ENCODE peak calls at places on chromosomes 7 and 10, in nine cellular contexts. I is psoas muscle; M is activated T-cell treated with anti-CD3 and anti-CD28 coated beads for 1 hour; G is stimulated activated naive B cell treated with anti-CD40 and anti-IgM and Interleukin-4, amounts not matched to agents 10 μg/mL and 1 μg/mL and 100 μg/mL, for 72 hours; D is stimulated activated CD4-positive, alpha-beta T cell treated with anti-CD3 and anti-CD28 coated beads, TNF-alpha, amount 100 ng/mL, for 4 hours; P is brain microvascular endothelial cell; A is H9; C is AG08395; L is HEK293T. E is an unnamed sample.

GRCh38 chr10:90007226-90007625 is 305.8 kb downstream of the KIF20B start:
- DNase-seq in L (no peak), D (no peak), G (no peak), C (no peak), P (no peak), M (no peak), A (no peak), I (no peak), E (no peak)

GRCh38 chr7:14293434-14293833 is 304.0 kb upstream of the ETV1 start:
- DNase-seq in I (no peak), D (no peak), L (no peak), A (no peak), P (no peak), M (no peak), C (no peak), G (no peak), E (no peak)

GRCh38 chr10:79226391-79227245 is 120.7 kb upstream of the PPIF start:
- DNase-seq in I (no peak), G (no peak), A (no peak), M (no peak), D (no peak), P (no peak), L (no peak), C (no peak), E (no peak)

GRCh38 chr7:129958643-129959479 is 6.1 kb upstream of the UBE2H start:
- DNase-seq in C (no peak), L (no peak), G (no peak), P (peak), I (peak), A (no peak), M (no peak), D (no peak), E (peak)

GRCh38 chr10:60662917-60663614 is 115.2 kb upstream of the CDK1 start:
- DNase-seq in L (no peak), A (no peak), G (no peak), I (no peak), M (no peak), C (no peak), P (peak), D (no peak), E (no peak)

GRCh38 chr7:114652041-114652440 is 237.4 kb downstream of the FOXP2 start:
- DNase-seq in A (no peak), D (no peak), M (no peak), C (no peak), G (no peak), L (no peak), P (no peak), I (no peak), E (no peak)

GRCh38 chr10:117860823-117861222 is 185.9 kb downstream of the RAB11FIP2 start:
- DNase-seq in D (no peak), A (no peak), I (no peak), P (peak), M (no peak), G (no peak), L (peak), C (peak), E (peak)

GRCh38 chr7:99004216-99004615 is 125.9 kb downstream of the TRRAP start:
- DNase-seq in I (no peak), C (peak), P (no peak), G (no peak), M (no peak), D (no peak), L (no peak), A (no peak), E (no peak)

GRCh38 chr7:31948041-31948440 is 122.2 kb downstream of the PDE1C start:
- DNase-seq in G (no peak), P (peak), A (no peak), D (no peak), C (peak), I (no peak), L (no peak), M (no peak), E (peak)

GRCh38 chr7:116970148-116970910 is 17.0 kb downstream of the ST7 start:
- DNase-seq in P (no peak), D (no peak), C (no peak), I (no peak), A (no peak), G (no peak), M (no peak), L (no peak), E (no peak)

GRCh38 chr10:115295213-115295805 is 202.1 kb downstream of the ATRNL1 start:
- DNase-seq in I (no peak), L (no peak), A (no peak), G (no peak), M (no peak), D (no peak), C (no peak), P (no peak), E (no peak)

GRCh38 chr7:75642810-75643486 is 95.8 kb downstream of the HIP1 start:
- DNase-seq in M (peak), L (peak), A (peak), D (peak), C (peak), I (peak), P (peak), G (peak), E (peak)

GRCh38 chr10:119821172-119821571 is 51.5 kb downstream of the MCMBP start:
- DNase-seq in G (no peak), C (no peak), P (no peak), M (no peak), L (no peak), I (no peak), A (no peak), D (no peak), E (no peak)

GRCh38 chr7:48285365-48285764 is 114.1 kb downstream of the ABCA13 start:
- DNase-seq in D (no peak), A (no peak), I (no peak), G (no peak), M (no peak), L (no peak), P (peak), C (peak), E (no peak)

GRCh38 chr10:77770081-77770867 is 132.7 kb upstream of the KCNMA1 start:
- DNase-seq in L (no peak), D (no peak), A (no peak), M (no peak), C (no peak), I (no peak), G (no peak), P (no peak), E (no peak)

GRCh38 chr10:123560301-123561144 is 105.6 kb upstream of the GPR26 start:
- DNase-seq in P (no peak), A (peak), D (no peak), M (no peak), G (no peak), I (no peak), C (no peak), L (no peak), E (no peak)

GRCh38 chr7:85829817-85830432 is 643.1 kb upstream of the SEMA3D start:
- DNase-seq in M (no peak), G (no peak), P (no peak), C (peak), D (no peak), I (no peak), L (no peak), A (no peak), E (peak)

GRCh38 chr7:155280446-155281410 is 16.9 kb upstream of the INSIG1 start:
- DNase-seq in M (no peak), I (no peak), A (no peak), P (no peak), C (no peak), G (no peak), D (no peak), L (no peak), E (no peak)

GRCh38 chr7:101743995-101744360 is 73.4 kb upstream of the CUX1 start:
- DNase-seq in I (no peak), G (no peak), M (no peak), A (peak), D (no peak), L (no peak), P (no peak), C (no peak), E (peak)

GRCh38 chr7:136146925-136147324 is 169.8 kb upstream of the MTPN start:
- DNase-seq in A (no peak), G (no peak), I (no peak), P (no peak), D (no peak), L (no peak), C (no peak), M (no peak), E (no peak)

GRCh38 chr10:113175756-113176651 is 226.0 kb downstream of the TCF7L2 start:
- DNase-seq in C (no peak), I (no peak), L (no peak), P (no peak), M (no peak), D (no peak), A (no peak), G (no peak), E (no peak)

GRCh38 chr10:104336829-104337526 is 1.3 kb downstream of the ITPRIP start:
- DNase-seq in I (no peak), L (no peak), M (no peak), P (peak), C (peak), D (no peak), G (no peak), A (no peak), E (peak)

GRCh38 chr10:995559-995926 is 7.3 kb downstream of the GTPBP4 start:
- DNase-seq in C (no peak), M (no peak), A (no peak), I (no peak), L (no peak), D (no peak), G (no peak), P (no peak), E (no peak)

GRCh38 chr10:48818861-48819490 is 120.7 kb downstream of the LRRC18 start:
- DNase-seq in A (no peak), D (no peak), L (no peak), G (no peak), C (no peak), I (no peak), P (no peak), M (no peak), E (no peak)

GRCh38 chr10:69654376-69654775 is 24.3 kb downstream of the FAM241B start:
- DNase-seq in L (no peak), A (no peak), C (no peak), I (no peak), G (no peak), M (no peak), D (no peak), P (no peak), E (no peak)

GRCh38 chr7:155255660-155256059 is 42.0 kb upstream of the INSIG1 start:
- DNase-seq in A (no peak), I (no peak), C (no peak), P (no peak), G (no peak), D (no peak), L (no peak), M (no peak), E (no peak)

GRCh38 chr10:131760416-131761166 is 140.2 kb upstream of the PPP2R2D start:
- DNase-seq in I (no peak), G (no peak), C (no peak), D (no peak), M (no peak), L (no peak), A (peak), P (no peak), E (no peak)

GRCh38 chr7:155969192-155969929 is 157.1 kb upstream of the SHH start:
- DNase-seq in L (no peak), I (no peak), M (no peak), P (no peak), A (peak), G (no peak), D (no peak), C (no peak), E (peak)

GRCh38 chr7:24730018-24730369 is 27.3 kb downstream of the GSDME start:
- DNase-seq in M (no peak), A (no peak), I (no peak), D (no peak), P (no peak), C (no peak), L (no peak), G (no peak), E (no peak)

GRCh38 chr7:91242097-91242846 is 22.0 kb upstream of the FZD1 start:
- DNase-seq in I (no peak), A (no peak), C (peak), D (no peak), M (no peak), L (peak), P (no peak), G (no peak), E (no peak)

GRCh38 chr7:158284121-158284520 is 303.5 kb downstream of the PTPRN2 start:
- DNase-seq in C (no peak), A (peak), P (no peak), D (no peak), L (no peak), G (no peak), M (no peak), I (no peak), E (no peak)

GRCh38 chr10:7231420-7232414 is 179.1 kb downstream of the SFMBT2 start:
- DNase-seq in A (no peak), L (no peak), P (no peak), D (no peak), C (no peak), G (no peak), I (no peak), M (no peak), E (no peak)